ENCODE peak calls at places on chromosomes 3 and 15, in nine cellular contexts. E is uterus; F is right atrium auricular region; G is thoracic aorta; C is GM06990; B is CD4-positive, alpha-beta T cell; Y is HL-60; U is mucosa of descending colon; X is psoas muscle. V is an unnamed sample.

GRCh38 chr3:158739078-158739477 is 6.8 kb upstream of the RARRES1 start:
- DNase-seq in E (no peak), F (no peak), G (no peak), C (no peak), B (no peak), Y (no peak), U (no peak), X (no peak), V (no peak)

GRCh38 chr3:41907330-41908073 is 54.4 kb downstream of the ULK4 start:
- DNase-seq in E (no peak), F (no peak), G (no peak), C (no peak), B (no peak), Y (no peak), U (no peak), X (no peak), V (no peak)

GRCh38 chr3:186247821-186248814 is 113.9 kb downstream of the DGKG start:
- DNase-seq in E (no peak), F (no peak), G (no peak), C (no peak), B (no peak), Y (no peak), U (no peak), X (no peak), V (no peak)

GRCh38 chr3:184574552-184575430 is 13.2 kb downstream of the EPHB3 start:
- DNase-seq in E (no peak), F (no peak), G (no peak), C (no peak), B (no peak), Y (no peak), U (peak), X (no peak), V (no peak)

GRCh38 chr3:102053375-102053989 is 204.2 kb downstream of the NFKBIZ start:
- DNase-seq in E (no peak), F (no peak), G (no peak), C (no peak), B (no peak), Y (no peak), U (no peak), X (no peak), V (no peak)

GRCh38 chr3:56596441-56596840 is 39.5 kb downstream of the CCDC66 start:
- DNase-seq in E (no peak), F (no peak), G (no peak), C (no peak), B (no peak), Y (no peak), U (no peak), X (no peak), V (no peak)

GRCh38 chr3:197730200-197730599 is 6.5 kb downstream of the RUBCN start:
- DNase-seq in E (no peak), F (no peak), G (no peak), C (peak), B (no peak), Y (no peak), U (no peak), X (no peak), V (no peak)

GRCh38 chr3:145849115-145849514 is 311.9 kb downstream of the PLOD2 start:
- DNase-seq in E (no peak), F (no peak), G (no peak), C (no peak), B (no peak), Y (no peak), U (no peak), X (no peak), V (no peak)

GRCh38 chr3:49799761-49800160 is at the start of gene CDHR4:
- DNase-seq in E (no peak), F (peak), G (no peak), C (no peak), B (no peak), Y (no peak), U (no peak), X (peak), V (no peak)

GRCh38 chr3:179688847-179689246 is 36.0 kb downstream of the USP13 start:
- DNase-seq in E (no peak), F (no peak), G (no peak), C (no peak), B (no peak), Y (no peak), U (no peak), X (no peak), V (no peak)

GRCh38 chr15:77415450-77416448 is 4.2 kb downstream of the PEAK1 start:
- DNase-seq in E (peak), F (no peak), G (peak), C (no peak), B (no peak), Y (peak), U (no peak), X (no peak), V (no peak)

GRCh38 chr3:48598323-48599076 is 3.4 kb upstream of the COL7A1 start:
- DNase-seq in E (peak), F (peak), G (peak), C (no peak), B (no peak), Y (no peak), U (no peak), X (peak), V (no peak)

GRCh38 chr3:69986419-69986818 is 13.1 kb upstream of the SAMMSON start:
- DNase-seq in E (no peak), F (no peak), G (no peak), C (no peak), B (no peak), Y (no peak), U (no peak), X (no peak), V (no peak)

DNA sequence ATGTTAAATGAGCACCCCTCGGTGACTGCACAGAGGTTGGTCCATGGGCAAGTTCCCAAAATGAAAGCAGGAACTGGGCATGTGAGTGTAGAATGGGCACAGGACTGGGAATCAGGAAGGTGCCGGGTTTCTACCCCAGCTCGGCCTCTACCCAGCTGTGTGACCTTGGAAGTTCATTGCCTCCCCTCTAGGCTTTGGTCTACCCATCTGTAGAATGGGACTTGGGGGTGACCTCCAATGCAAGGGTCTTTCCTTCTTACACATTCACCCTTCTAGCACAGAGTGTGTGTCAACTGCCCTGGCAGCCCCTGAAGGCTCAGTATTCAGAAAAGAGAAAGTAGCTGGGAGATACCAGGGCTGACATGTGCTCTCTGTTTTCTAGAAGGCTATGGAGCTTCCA is 72.3 kb upstream of the PIAS1 start:
- DNase-seq in E (no peak), F (no peak), G (no peak), C (no peak), B (no peak), Y (no peak), U (no peak), X (no peak), V (no peak)
- TF ChIP-seq CTCF in E (no peak), F (no peak), G (no peak), C (no peak), B (no peak), Y (no peak), U (no peak), X (no peak), V (no peak)

GRCh38 chr15:35437157-35437556 is 108.8 kb downstream of the DPH6 start:
- DNase-seq in E (no peak), F (no peak), G (no peak), C (no peak), B (no peak), Y (no peak), U (no peak), X (no peak), V (no peak)
- TF ChIP-seq CTCF in E (no peak), F (no peak), G (no peak), C (no peak), B (no peak), Y (no peak), U (no peak), X (no peak), V (no peak)

DNA sequence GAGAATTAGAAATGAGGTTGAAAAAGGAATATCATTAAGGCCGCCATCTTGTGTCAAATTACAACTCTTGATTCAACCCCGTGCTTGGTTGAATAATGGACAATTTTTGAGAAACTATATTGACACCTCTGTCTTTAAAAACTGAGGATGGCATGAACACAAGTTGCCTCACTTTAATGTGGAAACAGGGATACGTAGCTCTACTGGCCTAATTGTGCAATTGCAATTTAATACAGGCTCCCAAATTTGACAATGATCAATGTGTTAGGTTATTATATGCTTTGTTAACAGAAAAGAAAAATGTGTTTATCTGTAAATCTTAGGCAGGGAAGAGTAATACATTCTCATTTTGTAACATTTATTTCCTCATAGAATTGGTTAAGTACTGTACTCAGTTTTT is 77.1 kb upstream of the MCTP2 start:
- DNase-seq in E (no peak), F (no peak), G (no peak), C (no peak), B (no peak), Y (no peak), U (no peak), X (no peak), V (no peak)
- TF ChIP-seq CTCF in E (no peak), F (no peak), G (no peak), C (peak), B (no peak), Y (no peak), U (no peak), X (no peak), V (no peak)

DNA sequence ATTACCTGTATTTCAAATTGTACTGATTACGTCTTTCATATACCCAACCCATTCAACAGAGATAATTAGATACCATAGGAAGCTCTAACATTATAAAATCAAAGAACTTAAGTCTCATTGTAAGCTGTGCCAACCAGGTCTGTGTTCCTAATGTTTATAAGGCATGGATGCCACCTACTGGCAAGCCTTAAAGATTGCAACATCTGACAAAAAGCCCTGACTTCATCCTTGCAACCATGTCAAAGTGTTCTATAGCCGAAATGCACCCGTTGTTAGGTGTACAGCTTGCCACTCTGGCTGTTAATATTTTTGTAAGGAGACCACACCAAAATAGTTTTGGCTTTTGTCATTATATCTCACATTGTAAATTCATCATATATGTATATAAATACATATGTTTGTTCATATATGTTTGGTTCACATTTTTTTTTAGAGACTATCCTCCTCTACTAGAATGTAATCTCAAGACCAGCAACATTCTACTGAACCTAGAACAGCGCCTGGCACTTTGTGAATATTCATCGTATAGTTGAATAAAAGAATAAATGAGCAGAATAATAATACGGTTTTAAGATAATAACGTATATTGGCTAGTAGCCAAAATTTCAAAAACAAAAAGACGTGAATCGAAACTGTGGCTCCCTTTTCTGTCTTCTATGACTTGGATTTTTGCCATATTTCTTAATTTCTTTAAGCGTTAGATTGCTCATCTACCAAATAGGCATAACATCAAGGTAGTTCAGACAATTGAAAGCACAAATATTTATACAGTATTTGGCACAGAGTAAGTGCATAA is 258.1 kb downstream of the TBL1XR1 start:
- DNase-seq in E (peak), F (no peak), G (no peak), C (peak), B (peak), Y (peak), U (no peak), X (no peak), V (peak)
- TF ChIP-seq CTCF in E (peak), F (peak), G (peak), C (peak), B (peak), Y (peak), U (peak), X (peak), V (peak)

GRCh38 chr3:52819936-52820335 is 10.5 kb downstream of the ITIH4 start:
- DNase-seq in E (no peak), F (no peak), G (no peak), C (no peak), B (no peak), Y (no peak), U (no peak), X (no peak), V (no peak)

GRCh38 chr3:52822363-52822762 is 8.1 kb downstream of the ITIH4 start:
- DNase-seq in E (no peak), F (no peak), G (no peak), C (no peak), B (no peak), Y (no peak), U (no peak), X (no peak), V (no peak)

GRCh38 chr3:52824037-52824436 is 6.4 kb downstream of the ITIH4 start:
- DNase-seq in E (no peak), F (no peak), G (no peak), C (no peak), B (no peak), Y (no peak), U (no peak), X (no peak), V (no peak)

GRCh38 chr3:52817860-52818259 is 12.6 kb downstream of the ITIH4 start:
- DNase-seq in E (no peak), F (no peak), G (no peak), C (no peak), B (no peak), Y (no peak), U (no peak), X (no peak), V (no peak)

DNA sequence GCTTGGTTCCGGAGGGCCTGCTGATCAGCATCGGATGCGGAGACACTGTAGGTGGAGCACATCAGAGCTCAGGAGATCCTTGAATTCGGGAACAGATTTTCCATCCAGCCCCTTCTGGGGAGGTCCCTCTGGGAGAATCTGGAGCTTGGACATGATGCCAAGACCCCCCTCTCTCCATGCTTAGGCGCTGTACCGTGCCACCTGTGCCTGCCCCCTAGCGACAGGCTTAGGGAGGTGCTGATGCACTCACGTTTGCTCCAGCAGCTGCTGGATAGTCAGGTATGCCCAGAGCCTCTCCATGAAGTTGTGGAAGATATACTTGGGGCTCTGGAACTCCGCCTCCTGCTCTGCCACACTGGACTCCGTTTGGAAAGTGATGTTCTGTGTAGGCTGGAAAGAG is 9.7 kb downstream of the ITIH4 start:
- DNase-seq in E (no peak), F (no peak), G (no peak), C (no peak), B (no peak), Y (peak), U (no peak), X (no peak), V (peak)
- TF ChIP-seq CTCF in E (peak), F (peak), G (peak), C (peak), B (peak), Y (peak), U (no peak), X (peak), V (peak)

GRCh38 chr3:173044998-173045397 is 96.0 kb downstream of the SPATA16 start:
- DNase-seq in E (no peak), F (no peak), G (no peak), C (no peak), B (no peak), Y (no peak), U (no peak), X (no peak), V (no peak)

GRCh38 chr3:173043757-173044156 is 97.3 kb downstream of the SPATA16 start:
- DNase-seq in E (no peak), F (no peak), G (no peak), C (no peak), B (no peak), Y (no peak), U (no peak), X (no peak), V (no peak)

GRCh38 chr3:173045770-173046382 is 95.2 kb downstream of the SPATA16 start:
- DNase-seq in E (no peak), F (no peak), G (no peak), C (no peak), B (no peak), Y (no peak), U (no peak), X (no peak), V (no peak)
- TF ChIP-seq CTCF in E (peak), F (no peak), G (peak), C (peak), B (no peak), Y (no peak), U (no peak), X (no peak), V (peak)

DNA sequence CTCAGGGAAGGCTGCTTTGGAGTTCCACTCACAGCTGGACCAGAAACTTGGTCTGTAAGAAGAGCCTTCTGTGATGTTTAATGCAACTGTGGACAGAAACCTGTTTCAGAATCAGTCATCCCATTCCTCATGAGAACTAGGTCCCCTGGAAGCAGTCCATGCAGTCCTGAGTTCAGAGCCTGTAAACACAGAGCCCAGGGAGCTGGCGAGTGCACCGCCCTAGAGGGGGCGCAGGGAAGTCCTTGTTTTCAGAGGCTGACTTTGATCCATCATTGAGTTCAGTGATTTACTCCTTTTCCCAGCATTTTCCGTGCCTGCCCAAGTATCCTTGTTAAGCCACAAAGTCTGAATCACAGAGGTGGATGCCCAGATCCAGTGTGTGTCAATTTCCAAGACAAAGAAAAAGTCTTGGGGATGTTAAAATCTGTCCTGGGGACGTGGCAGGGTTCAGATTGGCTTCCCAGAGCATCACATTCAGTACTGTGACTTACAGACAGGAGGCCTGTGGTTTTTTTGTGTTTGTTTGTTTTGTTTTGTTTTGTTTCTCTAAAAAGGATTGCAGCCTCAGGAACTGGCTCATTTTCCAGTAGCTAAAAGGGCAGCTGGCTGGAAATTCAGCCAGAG is 9.8 kb upstream of the TXNRD3 start:
- DNase-seq in E (no peak), F (no peak), G (no peak), C (no peak), B (no peak), Y (no peak), U (no peak), X (no peak), V (no peak)
- TF ChIP-seq CTCF in E (no peak), F (no peak), G (no peak), C (no peak), B (no peak), Y (no peak), U (no peak), X (no peak), V (no peak)

V was measured in GM10248.